ENCODE peak calls at places on chromosomes 1 and 21, in five cellular contexts. One of them, this sample, is unnamed.
A peak's percentile ranks its signal among the peaks of the same experiment; 100 is the strongest.

GRCh38 chr1:187689137-187689536 is 860.4 kb downstream of the PLA2G4A start:
- DNase-seq in cardiac muscle cell: peak; percentile 90
- DNase-seq in uterus: no peak
- DNase-seq in CD8-positive, alpha-beta T cell: no peak
- DNase-seq in heart left ventricle: no peak
- DNase-seq in this sample: no peak

GRCh38 chr1:12549460-12550349 is 68.3 kb downstream of the DHRS3 start:
- DNase-seq in cardiac muscle cell: peak; percentile 80
- DNase-seq in uterus: peak; percentile 90
- DNase-seq in CD8-positive, alpha-beta T cell: no peak
- DNase-seq in heart left ventricle: peak; percentile 59
- DNase-seq in this sample: no peak

GRCh38 chr1:159091547-159092397 is 15.2 kb upstream of the AIM2 start:
- DNase-seq in cardiac muscle cell: peak; percentile 80
- DNase-seq in uterus: no peak
- DNase-seq in CD8-positive, alpha-beta T cell: no peak
- DNase-seq in heart left ventricle: no peak
- DNase-seq in this sample: no peak

GRCh38 chr1:156409424-156409823 is 40.4 kb downstream of the RHBG start:
- DNase-seq in cardiac muscle cell: no peak
- DNase-seq in uterus: no peak
- DNase-seq in CD8-positive, alpha-beta T cell: no peak
- DNase-seq in heart left ventricle: no peak
- DNase-seq in this sample: no peak

GRCh38 chr1:218426343-218426657 is 81.2 kb downstream of the TGFB2 start:
- DNase-seq in cardiac muscle cell: peak; percentile 92
- DNase-seq in uterus: peak; percentile 30
- DNase-seq in CD8-positive, alpha-beta T cell: no peak
- DNase-seq in heart left ventricle: no peak
- DNase-seq in this sample: no peak

GRCh38 chr21:16473965-16474364 is 744.2 kb downstream of the USP25 start:
- DNase-seq in cardiac muscle cell: peak; percentile 40
- DNase-seq in uterus: no peak
- DNase-seq in CD8-positive, alpha-beta T cell: no peak
- DNase-seq in heart left ventricle: no peak
- DNase-seq in this sample: no peak

GRCh38 chr1:17259233-17259873 is 10.5 kb downstream of the PADI3 start:
- DNase-seq in cardiac muscle cell: peak; percentile 26
- DNase-seq in uterus: no peak
- DNase-seq in CD8-positive, alpha-beta T cell: no peak
- DNase-seq in heart left ventricle: no peak
- DNase-seq in this sample: no peak

GRCh38 chr1:201732351-201732750 is 96.6 kb upstream of the IPO9 start:
- DNase-seq in cardiac muscle cell: no peak
- DNase-seq in uterus: no peak
- DNase-seq in CD8-positive, alpha-beta T cell: no peak
- DNase-seq in heart left ventricle: no peak
- DNase-seq in this sample: no peak

GRCh38 chr21:46437096-46437498 is 21.6 kb upstream of the DIP2A start:
- DNase-seq in cardiac muscle cell: no peak
- DNase-seq in uterus: no peak
- DNase-seq in CD8-positive, alpha-beta T cell: no peak
- DNase-seq in heart left ventricle: no peak
- DNase-seq in this sample: no peak

GRCh38 chr1:145960468-145961108 is 2.8 kb upstream of the LIX1L start:
- DNase-seq in cardiac muscle cell: peak; percentile 80
- DNase-seq in uterus: peak; percentile 84
- DNase-seq in CD8-positive, alpha-beta T cell: peak; percentile 60
- DNase-seq in heart left ventricle: peak; percentile 94
- DNase-seq in this sample: peak; percentile 94

GRCh38 chr1:95168638-95169411 is 51.7 kb downstream of the TLCD4 start:
- DNase-seq in cardiac muscle cell: no peak
- DNase-seq in uterus: no peak
- DNase-seq in CD8-positive, alpha-beta T cell: no peak
- DNase-seq in heart left ventricle: no peak
- DNase-seq in this sample: no peak

GRCh38 chr1:31888281-31888680 is 49.9 kb downstream of the PTP4A2 start:
- DNase-seq in cardiac muscle cell: no peak
- DNase-seq in uterus: no peak
- DNase-seq in CD8-positive, alpha-beta T cell: no peak
- DNase-seq in heart left ventricle: no peak
- DNase-seq in this sample: no peak

GRCh38 chr1:81551942-81552341 is 248.8 kb upstream of the ADGRL2 start:
- DNase-seq in cardiac muscle cell: no peak
- DNase-seq in uterus: no peak
- DNase-seq in CD8-positive, alpha-beta T cell: no peak
- DNase-seq in heart left ventricle: no peak
- DNase-seq in this sample: no peak

GRCh38 chr1:70948618-70949017 is 99.0 kb downstream of the PTGER3 start:
- DNase-seq in cardiac muscle cell: no peak
- DNase-seq in uterus: no peak
- DNase-seq in CD8-positive, alpha-beta T cell: no peak
- DNase-seq in heart left ventricle: no peak
- DNase-seq in this sample: no peak

GRCh38 chr1:47187226-47187925 is 2.5 kb downstream of the PDZK1IP1 start:
- DNase-seq in cardiac muscle cell: no peak
- DNase-seq in uterus: no peak
- DNase-seq in CD8-positive, alpha-beta T cell: no peak
- DNase-seq in heart left ventricle: no peak
- DNase-seq in this sample: no peak

GRCh38 chr1:10726355-10726754 is 70.1 kb downstream of the CASZ1 start:
- DNase-seq in cardiac muscle cell: no peak
- DNase-seq in uterus: no peak
- DNase-seq in CD8-positive, alpha-beta T cell: no peak
- DNase-seq in heart left ventricle: peak; percentile 85
- DNase-seq in this sample: no peak

DNA sequence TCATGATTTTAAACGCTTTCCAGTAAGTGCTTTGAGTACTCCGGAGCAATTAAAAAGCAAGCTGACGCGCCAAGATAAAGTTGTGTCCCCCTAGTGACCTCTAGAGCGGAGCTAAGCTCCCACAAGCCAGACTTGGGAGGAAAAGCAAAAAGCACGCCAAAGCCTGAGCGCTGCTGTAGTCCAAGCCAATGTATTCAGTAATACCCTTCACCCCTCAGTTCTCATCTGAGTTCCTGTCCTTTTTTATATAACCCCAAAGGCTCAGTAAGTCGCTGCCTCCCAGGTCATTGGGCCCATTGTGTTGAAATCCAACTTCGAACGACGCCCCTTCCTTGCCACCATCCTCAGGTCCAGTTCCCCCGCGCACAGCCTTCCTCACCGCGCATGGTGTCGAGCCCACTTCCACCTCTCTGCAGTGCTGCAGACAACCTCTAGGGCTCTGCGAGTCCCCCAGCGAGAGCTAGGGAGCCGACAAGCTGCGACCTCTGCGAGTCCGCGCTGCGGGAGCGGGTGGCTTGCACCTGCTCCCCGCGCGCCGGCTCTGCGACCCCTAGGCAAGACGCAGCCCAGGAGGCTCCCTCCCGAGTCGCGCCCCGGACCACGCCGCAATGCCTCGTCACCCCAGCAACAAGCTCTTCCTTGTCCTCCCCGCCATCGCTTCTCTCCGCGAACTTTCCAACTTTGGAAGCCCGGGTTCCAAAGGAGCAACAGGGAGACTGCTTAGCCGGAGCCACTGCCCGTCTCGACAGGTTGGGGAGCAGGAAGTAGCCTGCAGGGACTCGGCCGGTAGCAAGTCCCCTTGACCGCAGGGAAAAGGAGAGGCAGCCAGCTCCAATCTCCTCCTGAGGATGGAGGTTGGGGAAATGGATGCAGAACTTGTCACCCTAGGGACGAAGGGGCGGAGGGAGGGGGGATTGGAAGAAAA is 3.8 kb upstream of the SLC44A5 start:
- DNase-seq in cardiac muscle cell: peak; percentile 34
- DNase-seq in uterus: no peak
- DNase-seq in CD8-positive, alpha-beta T cell: peak; percentile 32
- DNase-seq in heart left ventricle: peak; percentile 46
- DNase-seq in this sample: peak; percentile 60
- H3K27me3 ChIP-seq in cardiac muscle cell: peaks cover 67% of the 10 kb centered on the region
- H3K27me3 ChIP-seq in uterus: peaks cover 23% of the 10 kb centered on the region
- H3K27me3 ChIP-seq in CD8-positive, alpha-beta T cell: peaks cover 17% of the 10 kb centered on the region
- H3K27me3 ChIP-seq in heart left ventricle: peaks cover 19% of the 10 kb centered on the region
- H3K27me3 ChIP-seq in this sample: peaks cover 37% of the 10 kb centered on the region

GRCh38 chr1:107691542-107691941 is 273.4 kb downstream of the VAV3 start:
- DNase-seq in cardiac muscle cell: no peak
- DNase-seq in uterus: no peak
- DNase-seq in CD8-positive, alpha-beta T cell: no peak
- DNase-seq in heart left ventricle: no peak
- DNase-seq in this sample: no peak

GRCh38 chr1:107698161-107698560 is 266.8 kb downstream of the VAV3 start:
- DNase-seq in cardiac muscle cell: no peak
- DNase-seq in uterus: no peak
- DNase-seq in CD8-positive, alpha-beta T cell: no peak
- DNase-seq in heart left ventricle: no peak
- DNase-seq in this sample: no peak

GRCh38 chr1:107690491-107690890 is 274.5 kb downstream of the VAV3 start:
- DNase-seq in cardiac muscle cell: no peak
- DNase-seq in uterus: no peak
- DNase-seq in CD8-positive, alpha-beta T cell: no peak
- DNase-seq in heart left ventricle: no peak
- DNase-seq in this sample: no peak

GRCh38 chr1:107692580-107693345 is 272.2 kb downstream of the VAV3 start:
- DNase-seq in cardiac muscle cell: no peak
- DNase-seq in uterus: no peak
- DNase-seq in CD8-positive, alpha-beta T cell: no peak
- DNase-seq in heart left ventricle: no peak
- DNase-seq in this sample: peak; percentile 54

DNA sequence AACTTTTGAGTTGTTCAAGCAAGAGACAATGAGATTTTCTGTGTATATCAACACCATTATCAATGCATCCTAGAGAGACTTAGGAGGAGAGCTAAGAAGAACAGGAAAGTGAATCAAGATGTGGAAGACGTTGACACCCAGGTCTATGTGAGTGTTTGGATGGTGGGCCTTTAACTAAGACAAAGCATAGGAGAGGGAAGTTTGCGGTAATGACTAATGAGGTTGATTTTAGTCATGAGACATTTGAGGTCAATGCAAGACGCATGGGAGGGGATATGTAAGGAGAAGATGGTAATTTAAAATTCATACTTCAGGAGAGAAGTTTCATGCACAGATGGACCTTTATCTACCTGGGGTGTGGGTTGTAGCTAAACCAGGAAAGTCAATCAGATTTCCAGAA is 269.6 kb downstream of the VAV3 start:
- DNase-seq in cardiac muscle cell: no peak
- DNase-seq in uterus: no peak
- DNase-seq in CD8-positive, alpha-beta T cell: no peak
- DNase-seq in heart left ventricle: no peak
- DNase-seq in this sample: no peak
- TF ChIP-seq CTCF in cardiac muscle cell: no peak
- TF ChIP-seq CTCF in uterus: no peak
- TF ChIP-seq CTCF in CD8-positive, alpha-beta T cell: no peak
- TF ChIP-seq CTCF in heart left ventricle: no peak
- TF ChIP-seq CTCF in this sample: no peak

GRCh38 chr1:93615201-93616150 is 66.2 kb downstream of the BCAR3 start:
- DNase-seq in cardiac muscle cell: peak; percentile 77
- DNase-seq in uterus: no peak
- DNase-seq in CD8-positive, alpha-beta T cell: no peak
- DNase-seq in heart left ventricle: no peak
- DNase-seq in this sample: no peak
- H3K4me1 ChIP-seq in cardiac muscle cell: no peaks in the 10 kb centered on the region
- H3K4me1 ChIP-seq in uterus: no peaks in the 10 kb centered on the region
- H3K4me1 ChIP-seq in CD8-positive, alpha-beta T cell: peaks cover 3% of the 10 kb centered on the region
- H3K4me1 ChIP-seq in heart left ventricle: peaks cover 41% of the 10 kb centered on the region
- H3K4me1 ChIP-seq in this sample: peaks cover 54% of the 10 kb centered on the region

GRCh38 chr1:226548281-226549093 is at the start of gene STUM:
- DNase-seq in cardiac muscle cell: peak; percentile 49
- DNase-seq in uterus: no peak
- DNase-seq in CD8-positive, alpha-beta T cell: no peak
- DNase-seq in heart left ventricle: no peak
- DNase-seq in this sample: peak; percentile 40
- H3K27me3 ChIP-seq in cardiac muscle cell: peaks cover 44% of the 10 kb centered on the region
- H3K27me3 ChIP-seq in uterus: no peaks in the 10 kb centered on the region
- H3K27me3 ChIP-seq in CD8-positive, alpha-beta T cell: peaks cover 6% of the 10 kb centered on the region
- H3K27me3 ChIP-seq in heart left ventricle: peaks cover 15% of the 10 kb centered on the region
- H3K27me3 ChIP-seq in this sample: peaks cover 32% of the 10 kb centered on the region

GRCh38 chr1:18619467-18619835 is 11.2 kb upstream of the PAX7 start:
- DNase-seq in cardiac muscle cell: no peak
- DNase-seq in uterus: no peak
- DNase-seq in CD8-positive, alpha-beta T cell: no peak
- DNase-seq in heart left ventricle: no peak
- DNase-seq in this sample: no peak
- TF ChIP-seq CTCF in cardiac muscle cell: no peak
- TF ChIP-seq CTCF in uterus: no peak
- TF ChIP-seq CTCF in CD8-positive, alpha-beta T cell: no peak
- TF ChIP-seq CTCF in heart left ventricle: no peak
- TF ChIP-seq CTCF in this sample: no peak

GRCh38 chr1:246199086-246199485 is 308.0 kb downstream of the SMYD3 start:
- DNase-seq in cardiac muscle cell: no peak
- DNase-seq in uterus: no peak
- DNase-seq in CD8-positive, alpha-beta T cell: no peak
- DNase-seq in heart left ventricle: no peak
- DNase-seq in this sample: peak; percentile 84
- H3K4me1 ChIP-seq in cardiac muscle cell: peaks cover 4% of the 10 kb centered on the region
- H3K4me1 ChIP-seq in uterus: no peaks in the 10 kb centered on the region
- H3K4me1 ChIP-seq in CD8-positive, alpha-beta T cell: no peaks in the 10 kb centered on the region
- H3K4me1 ChIP-seq in heart left ventricle: no peaks in the 10 kb centered on the region
- H3K4me1 ChIP-seq in this sample: peaks cover 12% of the 10 kb centered on the region

DNA sequence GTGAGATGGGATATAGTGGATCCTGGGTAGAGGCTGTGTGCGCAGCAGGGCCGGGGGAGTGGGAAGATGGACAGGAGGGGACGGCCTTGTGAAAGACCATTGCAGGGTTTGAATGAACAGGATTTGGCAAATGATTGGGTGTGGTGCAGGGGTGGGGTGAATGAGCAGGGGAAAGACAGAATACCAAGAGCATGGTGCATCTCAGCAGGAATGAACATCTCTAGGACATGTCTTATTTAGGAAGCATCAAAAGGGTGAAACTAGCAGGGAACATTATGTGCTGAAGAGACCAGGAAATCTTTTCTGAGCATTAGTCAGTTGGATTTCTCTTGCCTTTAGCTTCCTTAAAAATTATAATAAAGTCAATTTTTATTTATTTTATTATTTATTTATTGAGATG is 60.6 kb upstream of the SLC2A1 start:
- DNase-seq in cardiac muscle cell: no peak
- DNase-seq in uterus: no peak
- DNase-seq in CD8-positive, alpha-beta T cell: no peak
- DNase-seq in heart left ventricle: no peak
- DNase-seq in this sample: no peak
- H3K27me3 ChIP-seq in cardiac muscle cell: no peaks in the 10 kb centered on the region
- H3K27me3 ChIP-seq in uterus: no peaks in the 10 kb centered on the region
- H3K27me3 ChIP-seq in CD8-positive, alpha-beta T cell: no peaks in the 10 kb centered on the region
- H3K27me3 ChIP-seq in heart left ventricle: no peaks in the 10 kb centered on the region
- H3K27me3 ChIP-seq in this sample: no peaks in the 10 kb centered on the region

This sample was measured in BE2C.